ENCODE peak calls at places on chromosomes 7 and 10, in eight cellular contexts. F is nephron progenitor cell, X is choroid plexus epithelial cell, I is WERI-Rb-1, B is AG10803, Y is stomach, P is epithelial cell of esophagus, Z is GM20000. L is an unnamed sample.

GRCh38 chr10:63491558-63492316 is 26.0 kb upstream of the JMJD1C start:
- DNase-seq in X (peak; percentile 93), Y (no peak), P (peak; percentile 90), F (no peak), Z (no peak), B (peak; percentile 88), I (no peak), L (no peak)

GRCh38 chr7:8567626-8568025 is 134.2 kb downstream of the NXPH1 start:
- DNase-seq in Y (no peak), F (no peak), X (no peak), P (no peak), Z (no peak), B (no peak), I (no peak), L (no peak)

GRCh38 chr10:131310054-131310903 is 1.2 kb downstream of the TCERG1L start:
- DNase-seq in X (peak; percentile 22), B (no peak), I (no peak), Y (no peak), F (no peak), P (no peak), Z (no peak), L (no peak)

GRCh38 chr7:95609277-95609971 is 13.1 kb upstream of the PDK4 start:
- DNase-seq in X (peak; percentile 82), F (no peak), B (peak; percentile 72), Y (peak; percentile 72), Z (no peak), P (no peak), I (no peak), L (no peak)

GRCh38 chr10:22391605-22392004 is 46.3 kb downstream of the SPAG6 start:
- DNase-seq in B (no peak), Y (no peak), F (no peak), P (no peak), Z (no peak), X (no peak), I (no peak), L (no peak)

GRCh38 chr10:49037187-49037586 is 78.1 kb downstream of the VSTM4 start:
- DNase-seq in Z (no peak), X (peak; percentile 14), I (no peak), F (no peak), P (no peak), B (no peak), Y (no peak), L (no peak)

GRCh38 chr7:29883462-29884398 is 77.4 kb downstream of the WIPF3 start:
- DNase-seq in Z (no peak), B (no peak), F (peak; percentile 41), I (peak; percentile 35), P (peak; percentile 19), X (no peak), Y (peak; percentile 60), L (peak; percentile 38)

GRCh38 chr7:26648429-26649015 is 215.9 kb downstream of the SKAP2 start:
- DNase-seq in I (no peak), Y (no peak), B (peak; percentile 65), F (no peak), Z (no peak), P (peak; percentile 71), X (peak; percentile 5), L (no peak)

GRCh38 chr7:15669443-15669842 is 17.0 kb downstream of the MEOX2 start:
- DNase-seq in P (no peak), I (no peak), Z (no peak), Y (no peak), F (no peak), B (no peak), X (no peak), L (no peak)

GRCh38 chr10:95360122-95360715 is 69.4 kb upstream of the PDLIM1 start:
- DNase-seq in F (no peak), P (peak; percentile 49), X (peak; percentile 52), Z (no peak), B (no peak), I (no peak), Y (no peak), L (no peak)

GRCh38 chr10:78215645-78216044 is 182.0 kb downstream of the RPS24 start:
- DNase-seq in Y (no peak), I (no peak), Z (no peak), F (no peak), X (peak; percentile 59), P (no peak), B (peak; percentile 83), L (peak; percentile 91)

GRCh38 chr7:151243411-151244155 is 4.9 kb downstream of the SMARCD3 start:
- DNase-seq in F (no peak), P (no peak), B (no peak), Z (peak; percentile 78), Y (no peak), X (no peak), I (no peak), L (no peak)

GRCh38 chr10:124535731-124536495 is 74.3 kb downstream of the LHPP start:
- DNase-seq in B (no peak), Z (peak; percentile 49), P (no peak), I (no peak), F (no peak), X (no peak), Y (no peak), L (no peak)

GRCh38 chr7:1748076-1748750 is 78.1 kb downstream of the ELFN1 start:
- DNase-seq in B (no peak), I (no peak), X (no peak), P (no peak), Z (no peak), F (no peak), Y (no peak), L (no peak)

GRCh38 chr7:155700847-155701246 is 56.4 kb downstream of the RBM33 start:
- DNase-seq in B (no peak), Y (no peak), P (no peak), I (no peak), Z (no peak), X (no peak), F (no peak), L (no peak)

GRCh38 chr10:115093776-115094361 is 704 bp downstream of the ATRNL1 start:
- DNase-seq in P (peak; percentile 28), Y (no peak), F (peak; percentile 61), B (no peak), I (peak; percentile 46), Z (peak; percentile 77), X (peak; percentile 16), L (peak; percentile 85)
- TF ChIP-seq CTCF in P (no peak), Y (no peak), F (no peak), B (no peak), I (peak; percentile 51), Z (no peak), X (peak; percentile 31), L (peak; percentile 64)

GRCh38 chr7:128881458-128882125 is 18.9 kb downstream of the ATP6V1F start:
- DNase-seq in F (no peak), B (no peak), P (no peak), I (no peak), Z (no peak), Y (no peak), X (no peak), L (no peak)

GRCh38 chr7:128882134-128882533 is 19.5 kb downstream of the ATP6V1F start:
- DNase-seq in Y (no peak), F (no peak), I (no peak), X (no peak), P (no peak), B (no peak), Z (no peak), L (no peak)

GRCh38 chr7:128884561-128885369 is 22.1 kb downstream of the ATP6V1F start:
- DNase-seq in P (no peak), F (no peak), Y (no peak), B (no peak), I (no peak), X (no peak), Z (no peak), L (no peak)

GRCh38 chr7:128885370-128886187 is 22.9 kb downstream of the ATP6V1F start:
- DNase-seq in X (no peak), F (no peak), Y (no peak), Z (no peak), P (no peak), I (no peak), B (no peak), L (no peak)

DNA sequence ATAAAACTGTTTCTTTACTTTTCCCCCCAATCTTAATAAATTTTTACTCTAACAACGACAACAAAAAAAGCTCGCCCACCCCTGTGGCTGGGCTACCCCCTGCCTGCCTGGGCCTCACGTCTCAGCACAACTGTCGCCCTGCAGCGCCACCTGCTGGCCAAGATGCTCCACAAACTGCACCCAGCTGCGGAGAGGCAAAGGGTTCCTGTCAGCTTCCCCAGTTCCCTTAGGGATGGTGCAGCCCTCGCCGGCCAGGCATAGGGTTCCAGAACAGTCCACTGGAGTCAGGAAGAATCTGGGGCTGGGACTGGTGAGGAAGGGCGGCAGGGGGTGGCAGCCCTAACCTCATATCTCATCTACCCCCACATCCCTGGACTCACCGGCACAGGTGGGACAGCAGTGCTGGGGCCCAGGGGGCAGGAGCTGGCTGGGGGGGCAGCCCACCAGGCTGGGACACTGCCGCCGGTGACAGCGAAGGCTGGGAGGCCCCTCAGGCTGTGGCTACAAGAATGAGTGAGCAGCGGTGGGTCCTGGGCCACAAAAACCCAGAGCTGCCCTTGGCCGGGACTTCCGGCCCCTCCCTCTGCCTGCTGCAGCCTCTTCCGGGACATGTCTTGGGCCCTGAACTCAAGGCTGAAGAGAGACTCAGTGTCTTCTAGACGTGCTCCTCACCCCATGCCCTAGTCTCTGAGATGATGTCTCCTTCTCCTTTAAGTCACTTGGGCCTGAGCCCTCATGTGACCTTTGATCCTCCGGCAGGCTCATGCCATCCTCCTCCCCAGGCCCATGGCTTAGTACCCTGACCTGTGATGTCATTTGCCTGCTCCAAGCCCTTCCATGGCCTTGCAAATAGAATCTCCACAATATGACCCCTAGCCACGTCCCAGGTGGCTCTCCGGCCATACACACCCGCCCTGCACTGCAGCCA is 21.2 kb downstream of the ATP6V1F start:
- DNase-seq in P (peak; percentile 76), Z (peak; percentile 93), F (peak; percentile 91), Y (peak; percentile 86), I (peak; percentile 83), B (peak; percentile 52), X (peak; percentile 81), L (peak; percentile 95)
- TF ChIP-seq CTCF in P (peak; percentile 86), Z (peak; percentile 83), F (peak; percentile 92), Y (no peak), I (peak; percentile 94), B (peak; percentile 86), X (peak; percentile 91), L (peak; percentile 97)

GRCh38 chr10:5023126-5023701 is 19.6 kb upstream of the AKR1C2 start:
- DNase-seq in Z (no peak), P (no peak), X (no peak), B (no peak), F (no peak), Y (no peak), I (no peak), L (no peak)
- TF ChIP-seq CTCF in Z (no peak), P (no peak), X (no peak), B (no peak), F (no peak), Y (no peak), I (no peak), L (no peak)

DNA sequence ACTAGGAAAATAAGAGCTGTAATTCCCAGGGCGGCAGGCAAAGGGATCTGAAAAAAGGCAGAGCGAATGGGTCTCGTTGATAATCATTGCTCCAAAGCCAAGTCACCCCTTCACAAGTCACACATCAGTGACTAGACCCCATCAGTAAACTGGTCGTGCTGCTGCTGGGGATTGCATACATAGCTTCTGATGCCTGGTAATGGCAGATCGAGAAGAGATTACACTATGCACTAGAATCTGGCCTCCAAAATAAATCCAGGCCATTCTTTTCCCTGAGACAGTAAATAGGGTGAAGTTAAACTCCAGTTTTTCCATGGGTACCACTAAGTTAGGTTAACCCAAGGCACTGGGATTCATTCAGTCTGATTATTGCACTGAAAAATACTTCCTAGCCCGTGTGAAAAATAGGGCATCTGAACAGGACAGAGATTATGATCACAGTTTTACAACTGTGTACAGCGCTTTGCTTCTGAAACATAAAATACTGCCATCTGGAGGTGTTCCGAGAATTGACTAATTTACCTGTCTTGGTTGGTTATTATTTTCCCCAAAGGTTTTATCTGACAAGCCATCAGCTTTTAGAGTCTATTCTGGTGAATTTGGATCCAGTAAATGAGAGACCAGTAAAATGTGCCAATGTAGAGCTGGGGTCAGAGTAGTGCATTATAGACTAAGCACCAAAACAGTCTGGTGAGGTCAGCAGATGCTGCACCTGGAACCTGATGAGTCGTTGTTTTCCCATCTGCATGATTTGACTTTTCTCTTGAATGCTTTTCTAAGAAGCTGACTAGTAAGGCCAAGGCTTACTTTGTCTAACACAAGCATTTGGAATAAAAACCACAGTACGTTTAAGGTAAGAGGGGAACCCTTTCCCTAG is 82.9 kb upstream of the AFAP1L2 start:
- DNase-seq in P (peak; percentile 73), B (no peak), I (no peak), Z (no peak), X (peak; percentile 45), Y (no peak), F (no peak), L (no peak)
- TF ChIP-seq CTCF in P (no peak), B (no peak), I (no peak), Z (no peak), X (no peak), Y (no peak), F (no peak), L (no peak)

L was measured in osteocyte.